ENCODE peak calls at places on chromosomes 7 and 10, in four cellular contexts. U, B, Y and A are unnamed samples.

GRCh38 chr10:50396491-50397311 is 145.4 kb upstream of the ASAH2 start:
- DNase-seq in U (no peak), B (no peak), Y (no peak), A (no peak)

GRCh38 chr7:110309941-110310340 is 781.0 kb upstream of the LRRN3 start:
- DNase-seq in U (no peak), B (no peak), Y (no peak), A (no peak)

GRCh38 chr7:479948-480499 is 39.6 kb downstream of the PDGFA start:
- DNase-seq in U (peak), B (peak), Y (no peak), A (no peak)

GRCh38 chr10:131662851-131663250 is 238.0 kb upstream of the PPP2R2D start:
- DNase-seq in U (peak), B (no peak), Y (no peak), A (no peak)

GRCh38 chr7:48964074-48964473 is 39.7 kb downstream of the CDC14C start:
- DNase-seq in U (no peak), B (no peak), Y (no peak), A (no peak)

GRCh38 chr10:30098624-30099023 is 39.2 kb upstream of the JCAD start:
- DNase-seq in U (no peak), B (no peak), Y (no peak), A (no peak)

GRCh38 chr10:32141018-32141807 is 85.0 kb upstream of the KIF5B start:
- DNase-seq in U (no peak), B (no peak), Y (no peak), A (no peak)

GRCh38 chr10:4194231-4194630 is 409.2 kb upstream of the KLF6 start:
- DNase-seq in U (no peak), B (no peak), Y (no peak), A (no peak)

GRCh38 chr10:48796846-48797245 is 112.2 kb downstream of the WDFY4 start:
- DNase-seq in U (no peak), B (no peak), Y (no peak), A (no peak)

GRCh38 chr10:50152792-50153272 is 85.1 kb downstream of the WASHC2A start:
- DNase-seq in U (no peak), B (peak), Y (no peak), A (no peak)

GRCh38 chr10:110304394-110304779 is 333 bp downstream of the SMNDC1 start:
- DNase-seq in U (peak), B (no peak), Y (no peak), A (no peak)

GRCh38 chr7:98214811-98215321 is 3.6 kb downstream of the BHLHA15 start:
- DNase-seq in U (no peak), B (no peak), Y (no peak), A (no peak)

GRCh38 chr7:17370901-17371550 is 72.6 kb downstream of the AHR start:
- DNase-seq in U (no peak), B (no peak), Y (no peak), A (no peak)

GRCh38 chr10:77027141-77027540 is 610.5 kb downstream of the KCNMA1 start:
- DNase-seq in U (no peak), B (no peak), Y (no peak), A (no peak)

GRCh38 chr10:89476150-89476549 is 59.2 kb downstream of the SLC16A12 start:
- DNase-seq in U (no peak), B (no peak), Y (no peak), A (no peak)

GRCh38 chr7:143391462-143392404 is 10.6 kb downstream of the ZYX start:
- DNase-seq in U (no peak), B (no peak), Y (no peak), A (no peak)

GRCh38 chr7:27107901-27108381 is 5.5 kb upstream of the HOXA2 start:
- DNase-seq in U (no peak), B (no peak), Y (no peak), A (no peak)